ENCODE peak calls at places on chromosome 3, in five cellular contexts. One of them, this sample, is unnamed.
A peak's percentile ranks its signal among the peaks of the same experiment; 100 is the strongest.

GRCh38 chr3:128170866-128171516 is 17.7 kb downstream of the EEFSEC start:
- DNase-seq in IMR-90: peak; percentile 83
- DNase-seq in H54: peak; percentile 55
- DNase-seq in esophagus squamous epithelium: no peak
- DNase-seq in Peyer's patch: no peak
- DNase-seq in this sample: no peak

GRCh38 chr3:56855856-56856538 is 54.2 kb upstream of the ARHGEF3 start:
- DNase-seq in esophagus squamous epithelium: no peak
- DNase-seq in Peyer's patch: no peak
- DNase-seq in IMR-90: no peak
- DNase-seq in H54: no peak
- DNase-seq in this sample: no peak

GRCh38 chr3:59605318-59605717 is 555.5 kb upstream of the CFAP20DC start:
- DNase-seq in IMR-90: no peak
- DNase-seq in Peyer's patch: no peak
- DNase-seq in esophagus squamous epithelium: no peak
- DNase-seq in H54: no peak
- DNase-seq in this sample: no peak

GRCh38 chr3:24254649-24255048 is 240.0 kb downstream of the THRB start:
- DNase-seq in H54: no peak
- DNase-seq in esophagus squamous epithelium: no peak
- DNase-seq in IMR-90: peak; percentile 84
- DNase-seq in Peyer's patch: no peak
- DNase-seq in this sample: no peak

GRCh38 chr3:183309276-183309675 is 56.2 kb downstream of the B3GNT5 start:
- DNase-seq in H54: no peak
- DNase-seq in IMR-90: no peak
- DNase-seq in Peyer's patch: peak; percentile 87
- DNase-seq in esophagus squamous epithelium: no peak
- DNase-seq in this sample: no peak

GRCh38 chr3:100525753-100526612 is 33.6 kb downstream of the TMEM45A start:
- DNase-seq in Peyer's patch: no peak
- DNase-seq in esophagus squamous epithelium: no peak
- DNase-seq in H54: peak; percentile 63
- DNase-seq in IMR-90: peak; percentile 79
- DNase-seq in this sample: no peak

GRCh38 chr3:188854395-188855149 is 317.2 kb upstream of the TPRG1 start:
- DNase-seq in esophagus squamous epithelium: no peak
- DNase-seq in IMR-90: peak; percentile 86
- DNase-seq in Peyer's patch: no peak
- DNase-seq in H54: no peak
- DNase-seq in this sample: no peak

GRCh38 chr3:160444411-160444810 is 5.2 kb downstream of the TRIM59 start:
- DNase-seq in IMR-90: no peak
- DNase-seq in esophagus squamous epithelium: no peak
- DNase-seq in Peyer's patch: no peak
- DNase-seq in H54: no peak
- DNase-seq in this sample: no peak

GRCh38 chr3:71543371-71544016 is 40.0 kb downstream of the FOXP1 start:
- DNase-seq in Peyer's patch: no peak
- DNase-seq in esophagus squamous epithelium: no peak
- DNase-seq in IMR-90: no peak
- DNase-seq in H54: no peak
- DNase-seq in this sample: no peak

GRCh38 chr3:38317186-38317759 is 29.3 kb upstream of the XYLB start:
- DNase-seq in IMR-90: no peak
- DNase-seq in Peyer's patch: no peak
- DNase-seq in esophagus squamous epithelium: no peak
- DNase-seq in H54: no peak
- DNase-seq in this sample: no peak

GRCh38 chr3:196108075-196108743 is 26.3 kb upstream of the TFRC start:
- DNase-seq in Peyer's patch: peak; percentile 81
- DNase-seq in esophagus squamous epithelium: no peak
- DNase-seq in H54: no peak
- DNase-seq in IMR-90: no peak
- DNase-seq in this sample: no peak

GRCh38 chr3:43638594-43639447 is 17.0 kb upstream of the ANO10 start:
- DNase-seq in H54: peak; percentile 46
- DNase-seq in esophagus squamous epithelium: no peak
- DNase-seq in Peyer's patch: peak; percentile 73
- DNase-seq in IMR-90: peak; percentile 34
- DNase-seq in this sample: no peak

GRCh38 chr3:124132813-124133212 is 140.9 kb upstream of the ROPN1 start:
- DNase-seq in H54: no peak
- DNase-seq in Peyer's patch: no peak
- DNase-seq in esophagus squamous epithelium: no peak
- DNase-seq in IMR-90: no peak
- DNase-seq in this sample: no peak

GRCh38 chr3:192422998-192423349 is 304.4 kb downstream of the FGF12 start:
- DNase-seq in IMR-90: no peak
- DNase-seq in Peyer's patch: no peak
- DNase-seq in H54: no peak
- DNase-seq in esophagus squamous epithelium: no peak
- DNase-seq in this sample: no peak

GRCh38 chr3:142459929-142460328 is 12.1 kb upstream of the XRN1 start:
- DNase-seq in IMR-90: no peak
- DNase-seq in esophagus squamous epithelium: no peak
- DNase-seq in H54: no peak
- DNase-seq in Peyer's patch: no peak
- DNase-seq in this sample: no peak

GRCh38 chr3:182803596-182803995 is 10.3 kb downstream of the ATP11B start:
- DNase-seq in Peyer's patch: no peak
- DNase-seq in IMR-90: no peak
- DNase-seq in H54: no peak
- DNase-seq in esophagus squamous epithelium: no peak
- DNase-seq in this sample: no peak

GRCh38 chr3:122628567-122628966 is 51.1 kb downstream of the PARP15 start:
- DNase-seq in H54: no peak
- DNase-seq in Peyer's patch: no peak
- DNase-seq in IMR-90: no peak
- DNase-seq in esophagus squamous epithelium: no peak
- DNase-seq in this sample: no peak

GRCh38 chr3:29171583-29171990 is 109.3 kb upstream of the RBMS3 start:
- DNase-seq in IMR-90: peak; percentile 43
- DNase-seq in H54: no peak
- DNase-seq in esophagus squamous epithelium: no peak
- DNase-seq in Peyer's patch: no peak
- DNase-seq in this sample: no peak

GRCh38 chr3:24110051-24110450 is 165.0 kb downstream of the NR1D2 start:
- DNase-seq in IMR-90: no peak
- DNase-seq in esophagus squamous epithelium: no peak
- DNase-seq in Peyer's patch: no peak
- DNase-seq in H54: no peak
- DNase-seq in this sample: no peak

GRCh38 chr3:136464502-136464901 is 214.4 kb downstream of the PCCB start:
- DNase-seq in esophagus squamous epithelium: no peak
- DNase-seq in IMR-90: peak; percentile 95
- DNase-seq in H54: peak; percentile 9
- DNase-seq in Peyer's patch: no peak
- DNase-seq in this sample: no peak

GRCh38 chr3:197558000-197558399 is 2.2 kb upstream of the BDH1 start:
- DNase-seq in IMR-90: no peak
- DNase-seq in Peyer's patch: no peak
- DNase-seq in H54: no peak
- DNase-seq in esophagus squamous epithelium: no peak
- DNase-seq in this sample: no peak

GRCh38 chr3:197554562-197555280 is 1.0 kb downstream of the BDH1 start:
- DNase-seq in esophagus squamous epithelium: peak; percentile 69
- DNase-seq in Peyer's patch: peak; percentile 97
- DNase-seq in IMR-90: peak; percentile 95
- DNase-seq in H54: peak; percentile 99
- DNase-seq in this sample: peak; percentile 97

GRCh38 chr3:197554196-197554561 is 1.6 kb downstream of the BDH1 start:
- DNase-seq in Peyer's patch: no peak
- DNase-seq in esophagus squamous epithelium: no peak
- DNase-seq in IMR-90: no peak
- DNase-seq in H54: peak; percentile 42
- DNase-seq in this sample: no peak

GRCh38 chr3:197552198-197552597 is 3.6 kb downstream of the BDH1 start:
- DNase-seq in IMR-90: no peak
- DNase-seq in esophagus squamous epithelium: no peak
- DNase-seq in Peyer's patch: no peak
- DNase-seq in H54: no peak
- DNase-seq in this sample: no peak

DNA sequence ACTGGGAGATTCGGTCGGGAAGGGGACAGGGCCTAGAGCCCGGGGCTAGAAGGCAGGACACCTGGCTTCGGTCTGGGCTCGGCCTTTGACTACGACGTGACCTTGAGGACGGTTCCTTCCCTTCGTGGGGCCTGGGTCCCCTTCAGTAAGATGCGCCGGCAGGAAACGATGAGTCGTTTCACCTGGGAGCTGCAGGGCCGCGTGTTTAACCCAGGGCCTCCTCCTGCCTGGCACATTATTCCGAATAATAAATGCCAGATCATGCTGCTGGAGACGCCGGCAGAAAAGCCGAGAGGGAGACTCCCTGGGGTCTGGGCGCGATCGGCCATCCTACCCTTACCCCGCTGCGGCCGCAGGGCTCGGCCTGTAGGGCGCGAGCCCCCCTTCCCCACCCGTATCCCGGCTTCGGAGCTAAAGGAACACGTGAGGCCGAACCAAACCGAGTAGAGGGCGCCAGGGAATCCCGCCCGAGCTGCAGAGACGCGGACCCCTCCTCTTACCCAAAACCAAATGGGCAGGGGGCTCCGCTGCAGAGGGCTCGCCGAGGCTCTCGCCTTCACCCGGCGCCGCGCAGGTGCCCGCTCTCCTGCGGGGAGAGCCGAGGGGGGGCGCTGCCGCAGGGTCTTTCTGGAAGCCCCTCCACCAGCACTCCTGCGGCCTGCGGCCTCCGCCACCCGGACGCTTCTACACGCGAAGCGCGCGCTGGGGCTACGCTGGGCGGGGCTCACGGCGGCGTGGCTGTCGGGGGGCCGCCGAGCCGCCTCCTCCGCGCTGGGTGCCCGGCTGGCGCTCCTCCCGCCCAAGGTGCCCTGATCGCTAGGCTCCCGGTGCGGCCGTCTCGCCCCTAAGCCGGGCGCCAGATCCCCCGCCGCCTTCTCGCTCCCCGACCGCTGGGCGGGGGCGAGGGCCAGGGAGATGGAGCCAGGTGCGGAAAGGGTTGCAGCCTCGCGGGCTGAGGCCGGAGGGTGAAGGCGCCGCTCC is at the start of gene BDH1:
- DNase-seq in Peyer's patch: peak; percentile 82
- DNase-seq in H54: no peak
- DNase-seq in esophagus squamous epithelium: no peak
- DNase-seq in IMR-90: no peak
- DNase-seq in this sample: peak; percentile 68
- TF ChIP-seq POLR2A in Peyer's patch: peak; percentile 57
- TF ChIP-seq POLR2A in H54: no peak
- TF ChIP-seq POLR2A in esophagus squamous epithelium: no peak
- TF ChIP-seq POLR2A in IMR-90: no peak
- TF ChIP-seq POLR2A in this sample: no peak

DNA sequence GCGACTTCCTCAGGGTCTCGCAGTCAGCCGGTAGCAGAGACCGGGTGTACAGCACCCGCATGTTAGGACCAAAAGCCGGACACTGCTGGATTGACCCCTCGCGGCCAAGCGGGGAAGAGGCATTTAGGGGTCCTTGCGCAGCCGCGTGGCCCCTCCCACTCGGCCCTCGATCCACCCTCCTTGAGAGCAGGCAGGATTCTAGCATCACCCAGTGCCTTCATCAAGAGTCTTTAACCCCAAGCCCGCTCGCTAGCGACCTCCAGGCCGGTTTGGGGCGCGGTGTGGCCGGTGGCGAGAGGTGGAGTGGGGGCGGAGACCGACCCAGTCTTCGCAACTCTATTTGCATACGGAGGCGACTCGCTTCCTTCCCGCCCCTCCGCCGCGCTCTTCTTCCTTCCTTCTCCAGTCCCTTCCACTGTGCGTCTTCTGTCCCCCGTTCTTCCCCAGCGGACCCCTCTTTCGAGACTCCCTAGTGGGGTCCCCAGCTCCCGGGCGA is at the start of gene ST6GAL1:
- DNase-seq in Peyer's patch: peak; percentile 65
- DNase-seq in IMR-90: peak; percentile 37
- DNase-seq in H54: peak; percentile 58
- DNase-seq in esophagus squamous epithelium: peak; percentile 29
- DNase-seq in this sample: peak; percentile 65
- TF ChIP-seq POLR2A in Peyer's patch: no peak
- TF ChIP-seq POLR2A in IMR-90: no peak
- TF ChIP-seq POLR2A in H54: no peak
- TF ChIP-seq POLR2A in esophagus squamous epithelium: no peak
- TF ChIP-seq POLR2A in this sample: peak; percentile 58

GRCh38 chr3:48395714-48396113 is 23.7 kb downstream of the FBXW12 start:
- DNase-seq in IMR-90: no peak
- DNase-seq in H54: no peak
- DNase-seq in esophagus squamous epithelium: no peak
- DNase-seq in Peyer's patch: no peak
- DNase-seq in this sample: no peak

GRCh38 chr3:48399387-48400172 is 27.6 kb downstream of the FBXW12 start:
- DNase-seq in esophagus squamous epithelium: no peak
- DNase-seq in IMR-90: no peak
- DNase-seq in Peyer's patch: peak; percentile 41
- DNase-seq in H54: peak; percentile 22
- DNase-seq in this sample: no peak

GRCh38 chr3:48398701-48399386 is 26.8 kb downstream of the FBXW12 start:
- DNase-seq in H54: no peak
- DNase-seq in Peyer's patch: peak; percentile 34
- DNase-seq in esophagus squamous epithelium: no peak
- DNase-seq in IMR-90: no peak
- DNase-seq in this sample: no peak

GRCh38 chr3:48397767-48398681 is 26.0 kb downstream of the FBXW12 start:
- DNase-seq in Peyer's patch: no peak
- DNase-seq in H54: no peak
- DNase-seq in esophagus squamous epithelium: no peak
- DNase-seq in IMR-90: no peak
- DNase-seq in this sample: no peak

GRCh38 chr3:48394391-48394790 is 22.4 kb downstream of the FBXW12 start:
- DNase-seq in IMR-90: no peak
- DNase-seq in Peyer's patch: no peak
- DNase-seq in H54: no peak
- DNase-seq in esophagus squamous epithelium: no peak
- DNase-seq in this sample: no peak
- TF ChIP-seq POLR2A in IMR-90: no peak
- TF ChIP-seq POLR2A in Peyer's patch: no peak
- TF ChIP-seq POLR2A in H54: no peak
- TF ChIP-seq POLR2A in esophagus squamous epithelium: no peak
- TF ChIP-seq POLR2A in this sample: no peak

DNA sequence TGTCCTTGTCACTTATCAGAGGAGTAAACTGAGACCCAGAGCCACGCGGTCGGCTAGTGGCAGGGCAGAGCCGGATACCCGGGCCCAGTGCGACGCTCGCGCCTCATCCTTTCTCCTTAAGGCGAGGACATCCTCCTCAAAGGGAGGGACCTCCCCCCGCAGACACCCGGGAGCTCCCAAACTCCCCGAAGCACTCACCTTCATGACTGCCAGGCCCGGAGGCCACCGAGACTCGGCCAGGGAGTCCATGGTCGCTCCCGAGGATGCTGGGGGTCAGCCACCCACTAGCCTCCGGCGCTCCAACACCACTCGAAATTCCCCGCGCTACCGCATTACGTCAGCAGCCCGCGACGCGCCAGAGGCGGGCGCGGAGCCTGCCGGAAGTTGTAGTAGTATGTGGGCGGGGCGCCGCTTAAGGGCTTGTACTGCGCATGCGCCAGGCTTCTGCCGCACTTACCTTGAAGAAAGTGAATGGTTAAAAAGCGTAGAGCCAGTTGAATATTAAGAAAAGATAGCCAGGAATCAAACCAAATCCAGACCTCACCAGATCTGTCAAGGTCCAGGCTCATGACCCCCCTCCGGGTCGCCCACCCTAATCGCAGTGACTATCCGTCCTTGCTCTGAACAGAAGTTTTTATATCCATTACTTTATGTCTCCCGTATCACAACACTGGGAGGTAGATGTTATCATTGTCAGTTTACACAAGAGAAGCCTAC is at the start of gene RAD18:
- DNase-seq in Peyer's patch: peak; percentile 94
- DNase-seq in IMR-90: peak; percentile 89
- DNase-seq in H54: peak; percentile 51
- DNase-seq in esophagus squamous epithelium: peak; percentile 62
- DNase-seq in this sample: peak; percentile 56
- TF ChIP-seq POLR2A in Peyer's patch: no peak
- TF ChIP-seq POLR2A in IMR-90: peak; percentile 57
- TF ChIP-seq POLR2A in H54: peak; percentile 47
- TF ChIP-seq POLR2A in esophagus squamous epithelium: no peak
- TF ChIP-seq POLR2A in this sample: peak; percentile 62